ENCODE peak calls at places on chromosomes 12 and 14, in nine cellular contexts. V, Z, P, E, G, J, R, K and C are unnamed samples.

GRCh38 chr12:20309504-20310148 is 58.7 kb upstream of the PDE3A start:
- DNase-seq in V (no peak), Z (no peak), P (no peak), E (no peak), G (no peak), J (peak; percentile 60), R (no peak), K (no peak), C (no peak)

GRCh38 chr12:29742646-29743045 is 41.1 kb downstream of the TMTC1 start:
- DNase-seq in V (no peak), Z (no peak), P (no peak), E (no peak), G (no peak), J (no peak), R (no peak), K (no peak), C (no peak)

GRCh38 chr14:85061256-85061655 is 468.7 kb upstream of the FLRT2 start:
- DNase-seq in V (no peak), Z (peak; percentile 32), P (no peak), E (no peak), G (no peak), J (no peak), R (peak; percentile 29), K (peak; percentile 5), C (no peak)

GRCh38 chr12:49671051-49671765 is 36.0 kb downstream of the FMNL3 start:
- DNase-seq in V (no peak), Z (no peak), P (no peak), E (no peak), G (no peak), J (no peak), R (no peak), K (no peak), C (no peak)

GRCh38 chr12:73952304-73952703 is 585.3 kb upstream of the ATXN7L3B start:
- DNase-seq in V (no peak), Z (no peak), P (no peak), E (no peak), G (no peak), J (no peak), R (no peak), K (no peak), C (no peak)

GRCh38 chr12:91103101-91103500 is 8.2 kb downstream of the LUM start:
- DNase-seq in V (no peak), Z (peak; percentile 55), P (no peak), E (no peak), G (no peak), J (no peak), R (no peak), K (no peak), C (no peak)

GRCh38 chr12:70645494-70646317 is 8.5 kb upstream of the PTPRB start:
- DNase-seq in V (peak; percentile 25), Z (peak; percentile 97), P (peak; percentile 30), E (no peak), G (peak; percentile 44), J (peak; percentile 69), R (peak; percentile 94), K (peak; percentile 93), C (peak; percentile 86)

GRCh38 chr14:93343797-93344196 is 3.2 kb upstream of the COX8C start:
- DNase-seq in V (no peak), Z (no peak), P (no peak), E (no peak), G (no peak), J (no peak), R (no peak), K (no peak), C (no peak)

GRCh38 chr14:105900398-105901160 is 374.2 kb downstream of the TMEM121 start:
- DNase-seq in V (no peak), Z (no peak), P (no peak), E (no peak), G (no peak), J (no peak), R (no peak), K (no peak), C (no peak)

GRCh38 chr14:103310576-103311095 is 23.4 kb upstream of the EIF5 start:
- DNase-seq in V (no peak), Z (no peak), P (no peak), E (no peak), G (no peak), J (no peak), R (no peak), K (no peak), C (no peak)

GRCh38 chr12:117228239-117228638 is 38.0 kb upstream of the FBXO21 start:
- DNase-seq in V (no peak), Z (no peak), P (no peak), E (no peak), G (no peak), J (no peak), R (peak; percentile 2), K (no peak), C (peak; percentile 29)

GRCh38 chr12:53091756-53092155 is 5.7 kb upstream of the IGFBP6 start:
- DNase-seq in V (no peak), Z (no peak), P (no peak), E (no peak), G (no peak), J (no peak), R (no peak), K (no peak), C (no peak)

GRCh38 chr12:8088574-8088973 is 6.5 kb downstream of the NECAP1 start:
- DNase-seq in V (no peak), Z (no peak), P (no peak), E (no peak), G (no peak), J (no peak), R (no peak), K (no peak), C (no peak)

GRCh38 chr12:84637926-84638325 is 274.7 kb downstream of the SLC6A15 start:
- DNase-seq in V (no peak), Z (peak; percentile 66), P (no peak), E (no peak), G (no peak), J (no peak), R (peak; percentile 58), K (peak; percentile 79), C (no peak)

GRCh38 chr12:3882896-3883564 is 9.8 kb upstream of the PARP11 start:
- DNase-seq in V (no peak), Z (peak; percentile 7), P (no peak), E (peak; percentile 44), G (no peak), J (no peak), R (peak; percentile 8), K (peak; percentile 50), C (peak; percentile 54)

GRCh38 chr14:38866461-38866860 is 236.6 kb downstream of the SEC23A start:
- DNase-seq in V (no peak), Z (no peak), P (no peak), E (no peak), G (no peak), J (no peak), R (no peak), K (no peak), C (no peak)

DNA sequence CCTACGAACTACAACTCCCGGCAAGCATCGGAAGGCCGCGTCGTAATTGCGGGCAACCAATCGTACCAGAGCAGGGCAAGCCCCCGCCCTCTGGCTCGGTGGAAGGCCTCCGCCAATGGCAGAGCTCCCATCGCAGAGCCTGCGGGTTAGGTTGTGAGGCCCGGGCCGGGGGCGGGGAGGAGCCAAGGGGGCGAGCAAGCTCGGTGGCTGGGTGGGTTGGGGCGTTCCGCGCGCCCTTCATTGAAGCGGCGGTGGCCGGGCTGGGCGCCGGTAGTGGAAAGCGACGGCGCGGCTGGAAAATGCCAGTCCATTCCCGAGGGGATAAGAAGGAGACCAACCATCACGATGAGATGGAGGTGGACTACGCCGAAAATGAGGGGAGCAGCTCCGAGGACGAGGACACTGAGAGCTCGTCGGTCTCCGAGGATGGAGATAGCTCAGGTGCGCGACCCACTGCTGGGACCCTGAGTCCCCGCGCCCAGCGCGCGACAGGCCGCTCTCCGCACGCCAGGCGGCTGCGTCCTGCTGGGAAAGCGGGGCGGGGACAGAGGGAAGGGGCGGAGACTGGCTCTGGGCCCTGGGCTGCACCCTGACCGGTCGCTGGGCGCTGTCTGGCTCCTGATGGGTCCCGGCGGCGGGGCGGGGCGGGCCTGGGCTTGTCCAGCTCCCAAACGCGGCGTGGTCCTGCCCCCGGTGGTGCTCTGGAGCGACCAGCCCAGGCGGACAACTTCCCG is at the start of gene BRMS1L:
- DNase-seq in V (peak; percentile 99), Z (peak; percentile 99), P (peak; percentile 93), E (peak; percentile 99), G (peak; percentile 98), J (peak; percentile 99), R (peak; percentile 99), K (peak; percentile 100), C (peak; percentile 99)
- TF ChIP-seq CTCF in V (no peak), Z (no peak), P (no peak), E (no peak), G (no peak), J (no peak), R (no peak), K (no peak), C (no peak)

GRCh38 chr12:52052471-52053186 is 1.4 kb downstream of the NR4A1 start:
- DNase-seq in V (peak; percentile 73), Z (no peak), P (no peak), E (no peak), G (no peak), J (peak; percentile 64), R (no peak), K (no peak), C (peak; percentile 54)

GRCh38 chr12:52053570-52054209 is 2.4 kb downstream of the NR4A1 start:
- DNase-seq in V (peak; percentile 55), Z (no peak), P (no peak), E (no peak), G (no peak), J (no peak), R (no peak), K (no peak), C (no peak)

GRCh38 chr12:52055781-52056711 is 4.8 kb downstream of the NR4A1 start:
- DNase-seq in V (no peak), Z (no peak), P (no peak), E (no peak), G (no peak), J (no peak), R (no peak), K (no peak), C (no peak)

GRCh38 chr12:52054838-52055741 is 3.8 kb downstream of the NR4A1 start:
- DNase-seq in V (peak; percentile 48), Z (no peak), P (no peak), E (no peak), G (no peak), J (peak; percentile 32), R (no peak), K (no peak), C (no peak)

GRCh38 chr12:52054231-52054837 is 3.1 kb downstream of the NR4A1 start:
- DNase-seq in V (peak; percentile 50), Z (no peak), P (no peak), E (no peak), G (no peak), J (no peak), R (no peak), K (no peak), C (no peak)
- H3K4me3 ChIP-seq in V (no peak overlapping the region), Z (no peak overlapping the region), P (no peak overlapping the region), E (no peak overlapping the region), G (no peak overlapping the region), J (peak overlapping the region; percentile 67), R (no peak overlapping the region), K (no peak overlapping the region), C (no peak overlapping the region)

GRCh38 chr12:55681142-55682077 is 26.3 kb downstream of the ITGA7 start:
- DNase-seq in V (peak; percentile 78), Z (peak; percentile 71), P (no peak), E (peak; percentile 81), G (no peak), J (no peak), R (peak; percentile 25), K (peak; percentile 42), C (peak; percentile 46)
- TF ChIP-seq CTCF in V (peak; percentile 33), Z (peak; percentile 29), P (peak; percentile 81), E (peak; percentile 25), G (no peak), J (peak; percentile 35), R (peak; percentile 65), K (peak; percentile 47), C (peak; percentile 23)

GRCh38 chr14:22487401-22487800 is 101.6 kb downstream of the DAD1 start:
- DNase-seq in V (no peak), Z (no peak), P (no peak), E (no peak), G (no peak), J (no peak), R (no peak), K (no peak), C (no peak)
- H3K4me3 ChIP-seq in V (no peak overlapping the region), Z (no peak overlapping the region), P (no peak overlapping the region), E (no peak overlapping the region), G (no peak overlapping the region), J (no peak overlapping the region), R (no peak overlapping the region), K (no peak overlapping the region), C (no peak overlapping the region)